ENCODE peak calls at places on chromosomes 5 and 9, in ten cellular contexts. One of them, this sample, is unnamed.

GRCh38 chr5:94972268-94972667 is 312.6 kb downstream of the MCTP1 start:
- DNase-seq in colonic mucosa: no peak
- DNase-seq in dorsolateral prefrontal cortex: no peak
- DNase-seq in neural crest cell: no peak
- DNase-seq in upper lobe of right lung: no peak
- DNase-seq in lower lobe of right lung: no peak
- DNase-seq in neural progenitor cell: no peak
- DNase-seq in GM23338: no peak
- DNase-seq in CD4-positive, alpha-beta T cell: no peak
- DNase-seq in cardiac fibroblast: no peak
- DNase-seq in this sample: no peak

GRCh38 chr9:105930007-105930627 is 235.8 kb downstream of the TMEM38B start:
- DNase-seq in lower lobe of right lung: no peak
- DNase-seq in neural crest cell: no peak
- DNase-seq in cardiac fibroblast: no peak
- DNase-seq in CD4-positive, alpha-beta T cell: no peak
- DNase-seq in GM23338: no peak
- DNase-seq in neural progenitor cell: no peak
- DNase-seq in dorsolateral prefrontal cortex: no peak
- DNase-seq in upper lobe of right lung: no peak
- DNase-seq in colonic mucosa: no peak
- DNase-seq in this sample: no peak

GRCh38 chr5:111144352-111144930 is 52.3 kb downstream of the WDR36 start:
- DNase-seq in neural crest cell: no peak
- DNase-seq in lower lobe of right lung: no peak
- DNase-seq in dorsolateral prefrontal cortex: no peak
- DNase-seq in GM23338: no peak
- DNase-seq in colonic mucosa: no peak
- DNase-seq in neural progenitor cell: no peak
- DNase-seq in cardiac fibroblast: peak
- DNase-seq in upper lobe of right lung: no peak
- DNase-seq in CD4-positive, alpha-beta T cell: no peak
- DNase-seq in this sample: no peak

GRCh38 chr5:77379558-77380061 is 112.5 kb downstream of the WDR41 start:
- DNase-seq in neural crest cell: no peak
- DNase-seq in neural progenitor cell: no peak
- DNase-seq in upper lobe of right lung: no peak
- DNase-seq in lower lobe of right lung: no peak
- DNase-seq in colonic mucosa: no peak
- DNase-seq in CD4-positive, alpha-beta T cell: peak
- DNase-seq in GM23338: no peak
- DNase-seq in dorsolateral prefrontal cortex: no peak
- DNase-seq in cardiac fibroblast: no peak
- DNase-seq in this sample: no peak

GRCh38 chr9:3971391-3972082 is 328.3 kb downstream of the GLIS3 start:
- DNase-seq in dorsolateral prefrontal cortex: no peak
- DNase-seq in lower lobe of right lung: no peak
- DNase-seq in cardiac fibroblast: no peak
- DNase-seq in colonic mucosa: no peak
- DNase-seq in neural crest cell: no peak
- DNase-seq in CD4-positive, alpha-beta T cell: no peak
- DNase-seq in neural progenitor cell: no peak
- DNase-seq in upper lobe of right lung: no peak
- DNase-seq in GM23338: no peak
- DNase-seq in this sample: no peak

GRCh38 chr5:128395073-128395472 is 143.0 kb downstream of the FBN2 start:
- DNase-seq in lower lobe of right lung: no peak
- DNase-seq in cardiac fibroblast: no peak
- DNase-seq in neural crest cell: no peak
- DNase-seq in neural progenitor cell: no peak
- DNase-seq in colonic mucosa: no peak
- DNase-seq in dorsolateral prefrontal cortex: no peak
- DNase-seq in CD4-positive, alpha-beta T cell: no peak
- DNase-seq in GM23338: no peak
- DNase-seq in upper lobe of right lung: no peak
- DNase-seq in this sample: no peak

GRCh38 chr5:173498871-173499470 is 117.5 kb downstream of the BOD1 start:
- DNase-seq in lower lobe of right lung: no peak
- DNase-seq in upper lobe of right lung: no peak
- DNase-seq in neural crest cell: no peak
- DNase-seq in cardiac fibroblast: peak
- DNase-seq in colonic mucosa: no peak
- DNase-seq in CD4-positive, alpha-beta T cell: no peak
- DNase-seq in dorsolateral prefrontal cortex: no peak
- DNase-seq in neural progenitor cell: peak
- DNase-seq in GM23338: peak
- DNase-seq in this sample: no peak

GRCh38 chr9:130870491-130871381 is 25.9 kb downstream of the QRFP start:
- DNase-seq in neural crest cell: no peak
- DNase-seq in cardiac fibroblast: no peak
- DNase-seq in dorsolateral prefrontal cortex: no peak
- DNase-seq in neural progenitor cell: no peak
- DNase-seq in upper lobe of right lung: peak
- DNase-seq in GM23338: no peak
- DNase-seq in CD4-positive, alpha-beta T cell: no peak
- DNase-seq in colonic mucosa: no peak
- DNase-seq in lower lobe of right lung: no peak
- DNase-seq in this sample: no peak

GRCh38 chr5:59703789-59704188 is 189.7 kb downstream of the PDE4D start:
- DNase-seq in GM23338: no peak
- DNase-seq in lower lobe of right lung: no peak
- DNase-seq in upper lobe of right lung: no peak
- DNase-seq in neural crest cell: no peak
- DNase-seq in colonic mucosa: no peak
- DNase-seq in neural progenitor cell: no peak
- DNase-seq in dorsolateral prefrontal cortex: no peak
- DNase-seq in CD4-positive, alpha-beta T cell: no peak
- DNase-seq in cardiac fibroblast: no peak
- DNase-seq in this sample: no peak

GRCh38 chr5:54243483-54244080 is 66.8 kb downstream of the ARL15 start:
- DNase-seq in colonic mucosa: no peak
- DNase-seq in neural crest cell: peak
- DNase-seq in cardiac fibroblast: peak
- DNase-seq in upper lobe of right lung: no peak
- DNase-seq in neural progenitor cell: peak
- DNase-seq in lower lobe of right lung: no peak
- DNase-seq in CD4-positive, alpha-beta T cell: peak
- DNase-seq in GM23338: peak
- DNase-seq in dorsolateral prefrontal cortex: no peak
- DNase-seq in this sample: peak

GRCh38 chr9:74083681-74084433 is 413.3 kb upstream of the RORB start:
- DNase-seq in GM23338: no peak
- DNase-seq in neural progenitor cell: peak
- DNase-seq in neural crest cell: no peak
- DNase-seq in upper lobe of right lung: no peak
- DNase-seq in dorsolateral prefrontal cortex: no peak
- DNase-seq in colonic mucosa: no peak
- DNase-seq in cardiac fibroblast: no peak
- DNase-seq in lower lobe of right lung: no peak
- DNase-seq in CD4-positive, alpha-beta T cell: no peak
- DNase-seq in this sample: no peak

GRCh38 chr9:134637241-134637640 is 4.4 kb upstream of the COL5A1 start:
- DNase-seq in cardiac fibroblast: no peak
- DNase-seq in CD4-positive, alpha-beta T cell: no peak
- DNase-seq in dorsolateral prefrontal cortex: no peak
- DNase-seq in upper lobe of right lung: peak
- DNase-seq in lower lobe of right lung: peak
- DNase-seq in neural crest cell: no peak
- DNase-seq in neural progenitor cell: no peak
- DNase-seq in GM23338: no peak
- DNase-seq in colonic mucosa: no peak
- DNase-seq in this sample: no peak

GRCh38 chr9:133807037-133807436 is 68.9 kb upstream of the SARDH start:
- DNase-seq in GM23338: no peak
- DNase-seq in CD4-positive, alpha-beta T cell: no peak
- DNase-seq in lower lobe of right lung: no peak
- DNase-seq in cardiac fibroblast: no peak
- DNase-seq in colonic mucosa: no peak
- DNase-seq in neural progenitor cell: no peak
- DNase-seq in upper lobe of right lung: no peak
- DNase-seq in dorsolateral prefrontal cortex: no peak
- DNase-seq in neural crest cell: no peak
- DNase-seq in this sample: no peak

GRCh38 chr5:11072556-11072955 is 311.5 kb upstream of the DAP start:
- DNase-seq in colonic mucosa: no peak
- DNase-seq in dorsolateral prefrontal cortex: no peak
- DNase-seq in cardiac fibroblast: no peak
- DNase-seq in neural progenitor cell: no peak
- DNase-seq in GM23338: no peak
- DNase-seq in upper lobe of right lung: no peak
- DNase-seq in CD4-positive, alpha-beta T cell: no peak
- DNase-seq in lower lobe of right lung: no peak
- DNase-seq in neural crest cell: no peak
- DNase-seq in this sample: no peak

GRCh38 chr5:11076945-11077613 is 316.0 kb upstream of the DAP start:
- DNase-seq in cardiac fibroblast: no peak
- DNase-seq in neural progenitor cell: no peak
- DNase-seq in lower lobe of right lung: no peak
- DNase-seq in dorsolateral prefrontal cortex: no peak
- DNase-seq in GM23338: no peak
- DNase-seq in upper lobe of right lung: no peak
- DNase-seq in neural crest cell: no peak
- DNase-seq in colonic mucosa: no peak
- DNase-seq in CD4-positive, alpha-beta T cell: no peak
- DNase-seq in this sample: no peak

GRCh38 chr5:11075010-11075860 is 314.2 kb upstream of the DAP start:
- DNase-seq in colonic mucosa: no peak
- DNase-seq in lower lobe of right lung: no peak
- DNase-seq in CD4-positive, alpha-beta T cell: no peak
- DNase-seq in dorsolateral prefrontal cortex: peak
- DNase-seq in neural crest cell: no peak
- DNase-seq in neural progenitor cell: peak
- DNase-seq in cardiac fibroblast: no peak
- DNase-seq in GM23338: peak
- DNase-seq in upper lobe of right lung: no peak
- DNase-seq in this sample: no peak
- TF ChIP-seq CTCF in colonic mucosa: no peak
- TF ChIP-seq CTCF in lower lobe of right lung: no peak
- TF ChIP-seq CTCF in CD4-positive, alpha-beta T cell: no peak
- TF ChIP-seq CTCF in dorsolateral prefrontal cortex: no peak
- TF ChIP-seq CTCF in neural crest cell: peak
- TF ChIP-seq CTCF in neural progenitor cell: peak
- TF ChIP-seq CTCF in cardiac fibroblast: no peak
- TF ChIP-seq CTCF in GM23338: peak
- TF ChIP-seq CTCF in upper lobe of right lung: no peak
- TF ChIP-seq CTCF in this sample: peak

DNA sequence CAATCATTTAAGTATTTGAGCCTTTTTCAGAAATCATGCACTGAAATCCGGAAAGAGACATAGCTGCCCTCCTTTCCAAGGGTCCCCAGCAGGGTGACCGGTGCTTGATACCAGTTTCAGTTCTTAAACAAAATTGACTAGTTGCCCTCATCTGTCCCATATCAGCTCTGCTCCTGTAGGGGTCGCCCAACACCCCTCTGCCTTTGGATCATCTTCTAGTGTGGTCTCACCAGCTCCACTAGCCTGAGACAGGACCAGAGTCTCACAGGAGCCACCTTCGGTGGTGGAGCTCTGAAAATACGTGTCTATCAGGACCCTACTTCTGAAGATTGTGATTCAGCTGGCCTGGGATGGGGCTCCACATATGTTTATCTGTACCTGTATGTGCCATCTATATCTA is 428.2 kb downstream of the ENC1 start:
- DNase-seq in CD4-positive, alpha-beta T cell: no peak
- DNase-seq in colonic mucosa: no peak
- DNase-seq in upper lobe of right lung: no peak
- DNase-seq in neural crest cell: no peak
- DNase-seq in GM23338: peak
- DNase-seq in dorsolateral prefrontal cortex: no peak
- DNase-seq in neural progenitor cell: peak
- DNase-seq in cardiac fibroblast: peak
- DNase-seq in lower lobe of right lung: no peak
- DNase-seq in this sample: peak
- TF ChIP-seq CTCF in CD4-positive, alpha-beta T cell: no peak
- TF ChIP-seq CTCF in colonic mucosa: peak
- TF ChIP-seq CTCF in upper lobe of right lung: peak
- TF ChIP-seq CTCF in neural crest cell: peak
- TF ChIP-seq CTCF in GM23338: peak
- TF ChIP-seq CTCF in dorsolateral prefrontal cortex: no peak
- TF ChIP-seq CTCF in neural progenitor cell: peak
- TF ChIP-seq CTCF in cardiac fibroblast: peak
- TF ChIP-seq CTCF in lower lobe of right lung: peak
- TF ChIP-seq CTCF in this sample: peak

GRCh38 chr5:1208743-1209551 is 7.6 kb downstream of the SLC6A19 start:
- DNase-seq in dorsolateral prefrontal cortex: no peak
- DNase-seq in neural crest cell: peak
- DNase-seq in cardiac fibroblast: peak
- DNase-seq in neural progenitor cell: peak
- DNase-seq in lower lobe of right lung: peak
- DNase-seq in GM23338: no peak
- DNase-seq in upper lobe of right lung: no peak
- DNase-seq in colonic mucosa: peak
- DNase-seq in CD4-positive, alpha-beta T cell: no peak
- DNase-seq in this sample: no peak
- TF ChIP-seq CTCF in dorsolateral prefrontal cortex: no peak
- TF ChIP-seq CTCF in neural crest cell: peak
- TF ChIP-seq CTCF in cardiac fibroblast: peak
- TF ChIP-seq CTCF in neural progenitor cell: peak
- TF ChIP-seq CTCF in lower lobe of right lung: peak
- TF ChIP-seq CTCF in GM23338: peak
- TF ChIP-seq CTCF in upper lobe of right lung: peak
- TF ChIP-seq CTCF in colonic mucosa: peak
- TF ChIP-seq CTCF in CD4-positive, alpha-beta T cell: no peak
- TF ChIP-seq CTCF in this sample: peak

GRCh38 chr5:11599499-11599898 is 304.7 kb downstream of the CTNND2 start:
- DNase-seq in lower lobe of right lung: no peak
- DNase-seq in CD4-positive, alpha-beta T cell: no peak
- DNase-seq in neural progenitor cell: no peak
- DNase-seq in colonic mucosa: no peak
- DNase-seq in cardiac fibroblast: no peak
- DNase-seq in upper lobe of right lung: no peak
- DNase-seq in neural crest cell: no peak
- DNase-seq in dorsolateral prefrontal cortex: no peak
- DNase-seq in GM23338: no peak
- DNase-seq in this sample: no peak

GRCh38 chr5:11596657-11597071 is 307.6 kb downstream of the CTNND2 start:
- DNase-seq in colonic mucosa: no peak
- DNase-seq in dorsolateral prefrontal cortex: no peak
- DNase-seq in lower lobe of right lung: no peak
- DNase-seq in upper lobe of right lung: no peak
- DNase-seq in CD4-positive, alpha-beta T cell: no peak
- DNase-seq in cardiac fibroblast: no peak
- DNase-seq in neural progenitor cell: no peak
- DNase-seq in neural crest cell: no peak
- DNase-seq in GM23338: no peak
- DNase-seq in this sample: no peak

GRCh38 chr5:11607944-11608343 is 296.3 kb downstream of the CTNND2 start:
- DNase-seq in upper lobe of right lung: no peak
- DNase-seq in lower lobe of right lung: no peak
- DNase-seq in dorsolateral prefrontal cortex: no peak
- DNase-seq in GM23338: no peak
- DNase-seq in neural progenitor cell: no peak
- DNase-seq in cardiac fibroblast: no peak
- DNase-seq in neural crest cell: no peak
- DNase-seq in colonic mucosa: no peak
- DNase-seq in CD4-positive, alpha-beta T cell: no peak
- DNase-seq in this sample: no peak

DNA sequence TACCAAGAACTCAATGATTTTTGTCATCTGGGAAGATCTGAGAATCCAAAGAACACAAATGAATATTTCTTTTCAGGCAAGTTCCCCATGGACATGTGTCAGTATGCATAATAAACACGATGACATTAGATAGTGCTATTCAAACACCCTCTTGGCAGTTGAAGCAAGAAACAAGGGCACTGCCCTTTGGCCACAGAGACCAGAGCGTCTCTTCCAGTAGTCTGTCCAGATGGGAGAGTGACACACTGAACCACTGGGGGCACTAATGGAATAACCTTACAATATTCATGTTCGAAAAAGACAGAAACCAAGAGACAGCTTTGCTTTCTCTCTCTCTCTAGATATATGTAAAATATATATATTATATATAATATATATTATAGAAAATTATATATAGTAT is 301.9 kb downstream of the CTNND2 start:
- DNase-seq in neural progenitor cell: no peak
- DNase-seq in upper lobe of right lung: no peak
- DNase-seq in neural crest cell: no peak
- DNase-seq in lower lobe of right lung: no peak
- DNase-seq in CD4-positive, alpha-beta T cell: no peak
- DNase-seq in GM23338: no peak
- DNase-seq in cardiac fibroblast: no peak
- DNase-seq in colonic mucosa: no peak
- DNase-seq in dorsolateral prefrontal cortex: no peak
- DNase-seq in this sample: no peak
- TF ChIP-seq CTCF in neural progenitor cell: peak
- TF ChIP-seq CTCF in upper lobe of right lung: no peak
- TF ChIP-seq CTCF in neural crest cell: peak
- TF ChIP-seq CTCF in lower lobe of right lung: no peak
- TF ChIP-seq CTCF in CD4-positive, alpha-beta T cell: no peak
- TF ChIP-seq CTCF in GM23338: no peak
- TF ChIP-seq CTCF in cardiac fibroblast: no peak
- TF ChIP-seq CTCF in colonic mucosa: no peak
- TF ChIP-seq CTCF in dorsolateral prefrontal cortex: peak
- TF ChIP-seq CTCF in this sample: no peak

This sample was measured in HFFc6.